ENCODE peak calls at places on chromosomes 5 and 9, in nine cellular contexts. J, N, M, D, P, U, X, Q and G are unnamed samples.

GRCh38 chr9:98607787-98608186 is 100.9 kb downstream of the GABBR2 start:
- DNase-seq in J (no peak), N (no peak), M (peak), D (no peak), P (no peak), U (peak), X (no peak), Q (no peak), G (no peak)

GRCh38 chr9:131264231-131264630 is 12.1 kb downstream of the FAM78A start:
- DNase-seq in J (no peak), N (no peak), M (no peak), D (no peak), P (no peak), U (no peak), X (no peak), Q (no peak), G (no peak)

GRCh38 chr9:134501266-134502181 is 140.1 kb upstream of the COL5A1 start:
- DNase-seq in J (no peak), N (peak), M (no peak), D (no peak), P (no peak), U (no peak), X (no peak), Q (no peak), G (no peak)

GRCh38 chr9:38003946-38004808 is 64.8 kb downstream of the SHB start:
- DNase-seq in J (no peak), N (no peak), M (no peak), D (no peak), P (no peak), U (no peak), X (no peak), Q (no peak), G (no peak)

GRCh38 chr9:33926746-33927485 is 110.0 kb downstream of the UBE2R2 start:
- DNase-seq in J (no peak), N (no peak), M (no peak), D (no peak), P (no peak), U (no peak), X (no peak), Q (no peak), G (no peak)

GRCh38 chr5:23507278-23507685 is at the start of gene PRDM9:
- DNase-seq in J (no peak), N (peak), M (no peak), D (no peak), P (peak), U (no peak), X (peak), Q (no peak), G (peak)

GRCh38 chr9:133184971-133185370 is 21.3 kb upstream of the GBGT1 start:
- DNase-seq in J (peak), N (no peak), M (peak), D (no peak), P (peak), U (peak), X (peak), Q (no peak), G (peak)

GRCh38 chr9:87882627-87883026 is at the start of gene SPATA31E1:
- DNase-seq in J (no peak), N (peak), M (no peak), D (no peak), P (no peak), U (no peak), X (no peak), Q (no peak), G (no peak)

GRCh38 chr5:96972599-96973334 is 36.9 kb downstream of the LNPEP start:
- DNase-seq in J (no peak), N (no peak), M (no peak), D (no peak), P (no peak), U (no peak), X (no peak), Q (no peak), G (no peak)

GRCh38 chr9:130147215-130147614 is 25.0 kb upstream of the NCS1 start:
- DNase-seq in J (no peak), N (no peak), M (no peak), D (no peak), P (no peak), U (no peak), X (no peak), Q (no peak), G (no peak)

GRCh38 chr9:35914307-35914807 is 5.1 kb downstream of the SPAAR start:
- DNase-seq in J (no peak), N (peak), M (peak), D (no peak), P (no peak), U (no peak), X (no peak), Q (no peak), G (no peak)

GRCh38 chr5:97629281-97629680 is 446.2 kb upstream of the RIOK2 start:
- DNase-seq in J (no peak), N (peak), M (peak), D (no peak), P (no peak), U (no peak), X (no peak), Q (no peak), G (no peak)

GRCh38 chr9:14158911-14159310 is 155.0 kb downstream of the NFIB start:
- DNase-seq in J (no peak), N (no peak), M (peak), D (no peak), P (no peak), U (no peak), X (peak), Q (no peak), G (no peak)

GRCh38 chr5:179257190-179257741 is 88.0 kb downstream of the ADAMTS2 start:
- DNase-seq in J (no peak), N (peak), M (no peak), D (no peak), P (no peak), U (no peak), X (no peak), Q (no peak), G (no peak)

GRCh38 chr5:665541-665955 is 27.6 kb downstream of the TPPP start:
- DNase-seq in J (no peak), N (no peak), M (no peak), D (no peak), P (no peak), U (no peak), X (no peak), Q (no peak), G (no peak)

GRCh38 chr9:38423273-38423938 is 848 bp downstream of the IGFBPL1 start:
- DNase-seq in J (no peak), N (no peak), M (no peak), D (no peak), P (no peak), U (no peak), X (no peak), Q (no peak), G (no peak)

GRCh38 chr5:35823347-35823875 is 33.3 kb upstream of the IL7R start:
- DNase-seq in J (no peak), N (no peak), M (no peak), D (no peak), P (no peak), U (no peak), X (no peak), Q (no peak), G (no peak)

GRCh38 chr5:16626696-16627264 is 10.0 kb upstream of the RETREG1 start:
- DNase-seq in J (peak), N (no peak), M (no peak), D (no peak), P (no peak), U (no peak), X (no peak), Q (no peak), G (no peak)

GRCh38 chr9:136327313-136327971 is at the start of gene GPSM1:
- DNase-seq in J (peak), N (peak), M (peak), D (peak), P (no peak), U (no peak), X (peak), Q (no peak), G (peak)